ENCODE peak calls at places on chromosomes 4 and X, in four cellular contexts. One of them, this sample, is unnamed.

GRCh38 chr4:185582651-185583400 is 47.5 kb upstream of the PDLIM3 start:
- DNase-seq in GM12878: no peak
- DNase-seq in HepG2: no peak
- DNase-seq in K562: no peak
- DNase-seq in this sample: no peak

GRCh38 chr4:158801066-158801465 is 32.2 kb downstream of the FNIP2 start:
- DNase-seq in GM12878: no peak
- DNase-seq in HepG2: no peak
- DNase-seq in K562: no peak
- DNase-seq in this sample: no peak

GRCh38 chrX:154082396-154083133 is 15.0 kb downstream of the MECP2 start:
- DNase-seq in GM12878: no peak
- DNase-seq in HepG2: no peak
- DNase-seq in K562: no peak
- DNase-seq in this sample: no peak

GRCh38 chr4:129113919-129114318 is 18.0 kb downstream of the C4orf33 start:
- DNase-seq in GM12878: no peak
- DNase-seq in HepG2: no peak
- DNase-seq in K562: no peak
- DNase-seq in this sample: no peak

GRCh38 chr4:54901202-54901601 is 224.2 kb downstream of the KDR start:
- DNase-seq in GM12878: no peak
- DNase-seq in HepG2: no peak
- DNase-seq in K562: no peak
- DNase-seq in this sample: no peak

GRCh38 chr4:165926307-165926706 is 53.3 kb downstream of the TLL1 start:
- DNase-seq in GM12878: no peak
- DNase-seq in HepG2: no peak
- DNase-seq in K562: no peak
- DNase-seq in this sample: no peak

GRCh38 chr4:74631338-74631737 is 163.0 kb downstream of the BTC start:
- DNase-seq in GM12878: no peak
- DNase-seq in HepG2: no peak
- DNase-seq in K562: no peak
- DNase-seq in this sample: no peak

GRCh38 chr4:152735918-152736305 is 43.6 kb downstream of the TIGD4 start:
- DNase-seq in GM12878: no peak
- DNase-seq in HepG2: no peak
- DNase-seq in K562: no peak
- DNase-seq in this sample: no peak

GRCh38 chr4:122434285-122434684 is 22.2 kb downstream of the IL2 start:
- DNase-seq in GM12878: no peak
- DNase-seq in HepG2: no peak
- DNase-seq in K562: no peak
- DNase-seq in this sample: no peak

GRCh38 chr4:48898733-48899431 is 7.7 kb downstream of the OCIAD2 start:
- DNase-seq in GM12878: peak
- DNase-seq in HepG2: no peak
- DNase-seq in K562: no peak
- DNase-seq in this sample: no peak

DNA sequence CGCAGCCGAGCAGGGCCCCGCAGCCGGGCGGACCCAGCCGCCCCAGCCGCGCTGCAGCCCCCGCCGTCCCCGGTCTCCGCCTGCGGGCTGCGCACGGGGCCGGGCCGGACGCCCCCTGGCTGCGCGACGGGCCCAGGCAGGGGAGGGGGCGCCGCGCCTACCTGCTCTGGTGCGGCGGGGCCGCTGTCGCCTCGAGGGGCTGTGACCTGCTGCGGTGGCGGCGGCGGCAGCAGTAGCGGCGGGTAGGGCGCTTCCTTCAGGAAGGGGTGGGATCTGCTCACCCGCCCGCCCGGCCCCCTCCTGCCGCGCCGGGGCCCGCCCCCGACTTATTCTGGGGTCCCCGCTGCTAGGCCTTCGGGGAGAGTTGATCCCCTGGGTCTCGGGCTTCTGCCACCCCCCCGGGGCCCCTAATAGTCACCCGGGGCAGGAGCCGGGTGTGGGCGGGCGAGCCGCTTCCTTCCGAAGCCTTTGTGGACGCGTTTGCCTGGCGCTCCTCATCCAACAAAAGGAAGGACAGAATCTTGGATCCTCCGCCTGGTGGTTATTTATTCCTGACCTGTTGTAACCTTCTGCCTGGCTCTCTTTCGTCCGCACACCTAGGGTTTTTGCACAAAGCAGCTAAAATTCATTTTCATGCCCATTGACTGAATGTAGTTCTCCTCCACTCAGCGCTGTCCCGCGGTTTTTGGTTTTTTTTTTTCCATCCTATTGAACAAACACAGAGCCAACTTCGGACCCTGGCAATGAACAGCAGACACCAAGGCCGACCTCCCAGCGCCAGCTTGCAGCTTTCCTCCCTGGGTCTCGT is at the start of gene TMEM150C:
- DNase-seq in GM12878: no peak
- DNase-seq in HepG2: no peak
- DNase-seq in K562: no peak
- DNase-seq in this sample: peak
- TF ChIP-seq TARDBP in GM12878: no peak
- TF ChIP-seq TARDBP in HepG2: no peak
- TF ChIP-seq TARDBP in K562: no peak
- TF ChIP-seq TARDBP in this sample: no peak

GRCh38 chr4:98602270-98602669 is 56.1 kb downstream of the TSPAN5 start:
- DNase-seq in GM12878: no peak
- DNase-seq in HepG2: no peak
- DNase-seq in K562: no peak
- DNase-seq in this sample: no peak
- TF ChIP-seq BHLHE40 in GM12878: no peak
- TF ChIP-seq BHLHE40 in HepG2: no peak
- TF ChIP-seq BHLHE40 in K562: no peak
- TF ChIP-seq BHLHE40 in this sample: no peak

GRCh38 chrX:47283015-47283771 is 50.4 kb downstream of the USP11 start:
- DNase-seq in GM12878: no peak
- DNase-seq in HepG2: peak
- DNase-seq in K562: no peak
- DNase-seq in this sample: peak
- TF ChIP-seq TARDBP in GM12878: no peak
- TF ChIP-seq TARDBP in HepG2: no peak
- TF ChIP-seq TARDBP in K562: no peak
- TF ChIP-seq TARDBP in this sample: no peak

GRCh38 chrX:119887721-119888425 is 7.8 kb upstream of the AKAP14 start:
- DNase-seq in GM12878: no peak
- DNase-seq in HepG2: peak
- DNase-seq in K562: peak
- DNase-seq in this sample: peak
- TF ChIP-seq BHLHE40 in GM12878: no peak
- TF ChIP-seq BHLHE40 in HepG2: no peak
- TF ChIP-seq BHLHE40 in K562: no peak
- TF ChIP-seq BHLHE40 in this sample: no peak

GRCh38 chrX:42094208-42094607 is 170.9 kb upstream of the CASK start:
- DNase-seq in GM12878: no peak
- DNase-seq in HepG2: no peak
- DNase-seq in K562: no peak
- DNase-seq in this sample: no peak
- TF ChIP-seq TARDBP in GM12878: no peak
- TF ChIP-seq TARDBP in HepG2: no peak
- TF ChIP-seq TARDBP in K562: no peak
- TF ChIP-seq TARDBP in this sample: no peak

GRCh38 chr4:103012085-103012484 is 7.4 kb downstream of the SLC9B1 start:
- DNase-seq in GM12878: no peak
- DNase-seq in HepG2: no peak
- DNase-seq in K562: no peak
- DNase-seq in this sample: no peak
- TF ChIP-seq BHLHE40 in GM12878: no peak
- TF ChIP-seq BHLHE40 in HepG2: no peak
- TF ChIP-seq BHLHE40 in K562: no peak
- TF ChIP-seq BHLHE40 in this sample: no peak

GRCh38 chrX:19721726-19722370 is 165.6 kb downstream of the SH3KBP1 start:
- DNase-seq in GM12878: no peak
- DNase-seq in HepG2: no peak
- DNase-seq in K562: no peak
- DNase-seq in this sample: no peak

GRCh38 chrX:19715711-19716638 is 171.4 kb downstream of the SH3KBP1 start:
- DNase-seq in GM12878: no peak
- DNase-seq in HepG2: no peak
- DNase-seq in K562: no peak
- DNase-seq in this sample: no peak
- TF ChIP-seq TARDBP in GM12878: no peak
- TF ChIP-seq TARDBP in HepG2: no peak
- TF ChIP-seq TARDBP in K562: no peak
- TF ChIP-seq TARDBP in this sample: no peak

DNA sequence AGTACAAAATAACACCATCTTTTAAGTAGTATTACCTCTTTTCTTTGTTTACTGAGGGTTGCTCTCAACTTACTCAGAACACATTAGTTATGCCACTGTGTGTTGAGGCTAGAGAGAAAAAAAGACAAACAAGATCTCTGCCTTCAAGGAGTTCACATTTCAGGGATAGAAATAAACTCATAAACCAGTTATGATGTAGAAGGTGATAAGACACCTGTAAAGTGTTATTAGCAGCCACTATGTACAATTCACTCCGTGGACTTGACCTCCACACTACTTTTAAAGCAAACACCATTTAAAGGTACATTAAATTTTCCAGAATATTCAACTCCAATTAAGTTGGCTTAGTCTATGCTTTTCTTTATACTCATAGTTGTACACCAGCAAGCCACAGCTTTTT is 278.0 kb downstream of the PDGFC start:
- DNase-seq in GM12878: no peak
- DNase-seq in HepG2: no peak
- DNase-seq in K562: no peak
- DNase-seq in this sample: no peak
- TF ChIP-seq BHLHE40 in GM12878: no peak
- TF ChIP-seq BHLHE40 in HepG2: no peak
- TF ChIP-seq BHLHE40 in K562: no peak
- TF ChIP-seq BHLHE40 in this sample: no peak

DNA sequence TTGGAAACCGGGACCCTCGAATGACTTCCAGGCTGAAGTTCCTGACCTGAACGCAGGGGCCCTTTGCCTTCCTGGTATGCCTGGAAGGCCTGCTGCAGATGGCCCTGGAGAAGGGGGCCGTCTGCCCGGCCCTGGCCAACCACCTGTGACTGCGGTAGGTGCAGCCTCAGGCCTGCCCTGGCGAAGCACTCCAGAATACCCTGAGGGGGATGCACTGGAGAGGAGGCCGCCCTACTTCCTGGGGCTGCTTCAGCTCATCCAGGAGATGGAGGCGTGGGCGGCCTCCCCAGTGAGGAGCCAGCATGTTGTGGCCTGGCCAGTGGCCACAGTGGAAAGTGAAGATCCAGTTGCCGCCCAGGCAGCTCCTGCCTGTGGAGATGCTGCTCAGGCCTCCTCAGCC is 26.4 kb upstream of the PNMA3 start:
- DNase-seq in GM12878: no peak
- DNase-seq in HepG2: no peak
- DNase-seq in K562: no peak
- DNase-seq in this sample: no peak
- TF ChIP-seq TARDBP in GM12878: no peak
- TF ChIP-seq TARDBP in HepG2: no peak
- TF ChIP-seq TARDBP in K562: no peak
- TF ChIP-seq TARDBP in this sample: no peak

DNA sequence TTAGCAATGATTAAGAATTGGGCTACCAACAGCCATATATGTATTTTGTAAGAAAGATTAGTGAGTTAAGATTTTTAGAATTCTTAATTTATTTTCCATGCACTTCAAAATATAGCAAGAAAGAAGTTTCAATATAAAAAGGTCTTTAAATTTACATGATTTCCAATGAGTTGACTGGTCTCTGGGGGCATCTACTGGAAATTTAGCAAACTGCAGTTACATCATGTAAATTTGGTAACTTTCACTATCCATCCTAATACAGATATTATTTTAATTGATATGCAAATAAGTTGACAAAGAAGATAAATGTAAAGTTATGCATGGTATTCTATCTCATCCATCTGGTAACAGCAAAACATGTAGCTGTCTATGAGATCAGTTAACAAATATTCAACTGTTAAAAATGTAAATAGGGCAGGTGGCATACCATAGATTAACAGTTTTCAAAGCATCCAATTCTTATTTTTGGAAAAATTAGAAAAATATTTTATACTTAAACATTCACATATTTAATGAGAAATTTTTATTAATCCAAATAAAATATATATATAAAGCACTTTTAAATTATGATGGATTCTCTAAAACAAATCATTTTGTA is 29.1 kb downstream of the TTC29 start:
- DNase-seq in GM12878: peak
- DNase-seq in HepG2: peak
- DNase-seq in K562: peak
- DNase-seq in this sample: no peak
- TF ChIP-seq BHLHE40 in GM12878: no peak
- TF ChIP-seq BHLHE40 in HepG2: no peak
- TF ChIP-seq BHLHE40 in K562: no peak
- TF ChIP-seq BHLHE40 in this sample: no peak